ENCODE peak calls at places on chromosomes 5 and 9, in ten cellular contexts. One of them, this sample, is unnamed.

GRCh38 chr9:132586830-132587483 is 4.6 kb downstream of the BARHL1 start:
- DNase-seq in NT2/D1: no peak
- DNase-seq in fibroblast of lung: no peak
- DNase-seq in GM12878: no peak
- DNase-seq in GM23248: no peak
- DNase-seq in adipocyte: no peak
- DNase-seq in H9: no peak
- DNase-seq in Karpas-422: no peak
- DNase-seq in SK-N-SH: peak; percentile 66
- DNase-seq in kidney: no peak
- DNase-seq in this sample: no peak

GRCh38 chr9:83199240-83199639 is 136.3 kb upstream of the RASEF start:
- DNase-seq in NT2/D1: no peak
- DNase-seq in fibroblast of lung: peak; percentile 19
- DNase-seq in GM12878: no peak
- DNase-seq in GM23248: peak; percentile 66
- DNase-seq in adipocyte: peak; percentile 79
- DNase-seq in H9: peak; percentile 35
- DNase-seq in Karpas-422: peak; percentile 75
- DNase-seq in SK-N-SH: peak; percentile 63
- DNase-seq in kidney: no peak
- DNase-seq in this sample: peak; percentile 46

GRCh38 chr5:142053434-142054253 is 40.8 kb upstream of the GNPDA1 start:
- DNase-seq in NT2/D1: peak; percentile 22
- DNase-seq in fibroblast of lung: peak; percentile 42
- DNase-seq in GM12878: no peak
- DNase-seq in GM23248: peak; percentile 72
- DNase-seq in adipocyte: peak; percentile 69
- DNase-seq in H9: no peak
- DNase-seq in Karpas-422: peak; percentile 40
- DNase-seq in SK-N-SH: no peak
- DNase-seq in kidney: no peak
- DNase-seq in this sample: peak; percentile 90

GRCh38 chr5:38653389-38653788 is 96.9 kb upstream of the LIFR start:
- DNase-seq in NT2/D1: no peak
- DNase-seq in fibroblast of lung: no peak
- DNase-seq in GM12878: no peak
- DNase-seq in GM23248: no peak
- DNase-seq in adipocyte: no peak
- DNase-seq in H9: no peak
- DNase-seq in Karpas-422: no peak
- DNase-seq in SK-N-SH: no peak
- DNase-seq in kidney: no peak
- DNase-seq in this sample: no peak

GRCh38 chr5:147397616-147398015 is 112.3 kb downstream of the DPYSL3 start:
- DNase-seq in NT2/D1: no peak
- DNase-seq in fibroblast of lung: no peak
- DNase-seq in GM12878: no peak
- DNase-seq in GM23248: no peak
- DNase-seq in adipocyte: no peak
- DNase-seq in H9: peak; percentile 60
- DNase-seq in Karpas-422: peak; percentile 73
- DNase-seq in SK-N-SH: no peak
- DNase-seq in kidney: no peak
- DNase-seq in this sample: peak; percentile 74

GRCh38 chr5:92800360-92800759 is 780.7 kb downstream of the NR2F1-AS1 start:
- DNase-seq in NT2/D1: no peak
- DNase-seq in fibroblast of lung: peak; percentile 94
- DNase-seq in GM12878: no peak
- DNase-seq in GM23248: no peak
- DNase-seq in adipocyte: peak; percentile 76
- DNase-seq in H9: no peak
- DNase-seq in Karpas-422: no peak
- DNase-seq in SK-N-SH: peak; percentile 1
- DNase-seq in kidney: no peak
- DNase-seq in this sample: no peak

GRCh38 chr9:7360513-7360912 is 439.1 kb downstream of the DMAC1 start:
- DNase-seq in NT2/D1: peak; percentile 6
- DNase-seq in fibroblast of lung: no peak
- DNase-seq in GM12878: no peak
- DNase-seq in GM23248: no peak
- DNase-seq in adipocyte: no peak
- DNase-seq in H9: peak; percentile 68
- DNase-seq in Karpas-422: peak; percentile 46
- DNase-seq in SK-N-SH: no peak
- DNase-seq in kidney: no peak
- DNase-seq in this sample: peak; percentile 63

GRCh38 chr9:16207161-16207560 is 654.3 kb downstream of the CCDC171 start:
- DNase-seq in NT2/D1: no peak
- DNase-seq in fibroblast of lung: peak; percentile 71
- DNase-seq in GM12878: no peak
- DNase-seq in GM23248: peak; percentile 49
- DNase-seq in adipocyte: peak; percentile 51
- DNase-seq in H9: no peak
- DNase-seq in Karpas-422: no peak
- DNase-seq in SK-N-SH: no peak
- DNase-seq in kidney: no peak
- DNase-seq in this sample: no peak

GRCh38 chr9:97900103-97900737 is 22.1 kb downstream of the TRMO start:
- DNase-seq in NT2/D1: no peak
- DNase-seq in fibroblast of lung: peak; percentile 51
- DNase-seq in GM12878: no peak
- DNase-seq in GM23248: peak; percentile 95
- DNase-seq in adipocyte: peak; percentile 12
- DNase-seq in H9: no peak
- DNase-seq in Karpas-422: no peak
- DNase-seq in SK-N-SH: no peak
- DNase-seq in kidney: no peak
- DNase-seq in this sample: no peak

GRCh38 chr5:15266841-15267240 is 233.1 kb upstream of the FBXL7 start:
- DNase-seq in NT2/D1: no peak
- DNase-seq in fibroblast of lung: no peak
- DNase-seq in GM12878: no peak
- DNase-seq in GM23248: no peak
- DNase-seq in adipocyte: no peak
- DNase-seq in H9: no peak
- DNase-seq in Karpas-422: no peak
- DNase-seq in SK-N-SH: no peak
- DNase-seq in kidney: no peak
- DNase-seq in this sample: no peak

GRCh38 chr5:172506921-172507320 is 52.6 kb upstream of the SH3PXD2B start:
- DNase-seq in NT2/D1: no peak
- DNase-seq in fibroblast of lung: no peak
- DNase-seq in GM12878: no peak
- DNase-seq in GM23248: no peak
- DNase-seq in adipocyte: no peak
- DNase-seq in H9: peak; percentile 8
- DNase-seq in Karpas-422: no peak
- DNase-seq in SK-N-SH: no peak
- DNase-seq in kidney: no peak
- DNase-seq in this sample: no peak

DNA sequence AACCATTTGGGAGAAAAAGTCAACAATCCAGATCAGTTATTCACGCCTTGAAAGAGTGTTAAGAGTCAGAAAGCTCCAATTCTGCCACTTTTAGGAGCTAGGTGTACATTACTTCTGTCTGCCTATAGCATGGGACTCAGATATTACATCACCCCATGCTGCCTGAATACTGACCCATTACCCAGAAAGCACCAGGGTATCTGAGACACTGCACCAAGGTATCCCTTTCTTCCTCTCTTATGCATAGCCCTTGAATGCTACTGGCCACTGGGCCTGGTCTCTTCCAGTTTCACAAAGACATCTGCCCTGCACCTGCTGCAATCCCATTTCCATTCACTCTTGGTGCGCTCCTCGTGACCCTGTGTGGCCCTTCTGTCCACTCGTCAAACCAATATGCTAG is 2.6 kb downstream of the STRBP start:
- DNase-seq in NT2/D1: no peak
- DNase-seq in fibroblast of lung: no peak
- DNase-seq in GM12878: no peak
- DNase-seq in GM23248: no peak
- DNase-seq in adipocyte: no peak
- DNase-seq in H9: no peak
- DNase-seq in Karpas-422: peak; percentile 55
- DNase-seq in SK-N-SH: no peak
- DNase-seq in kidney: no peak
- DNase-seq in this sample: peak; percentile 13
- H3K9ac ChIP-seq in NT2/D1: no peak overlapping the region
- H3K9ac ChIP-seq in fibroblast of lung: no peak overlapping the region
- H3K9ac ChIP-seq in GM12878: no peak overlapping the region
- H3K9ac ChIP-seq in GM23248: no peak overlapping the region
- H3K9ac ChIP-seq in adipocyte: no peak overlapping the region
- H3K9ac ChIP-seq in H9: no peak overlapping the region
- H3K9ac ChIP-seq in Karpas-422: peak overlapping the region; percentile 94
- H3K9ac ChIP-seq in SK-N-SH: no peak overlapping the region
- H3K9ac ChIP-seq in kidney: no peak overlapping the region
- H3K9ac ChIP-seq in this sample: no peak overlapping the region

DNA sequence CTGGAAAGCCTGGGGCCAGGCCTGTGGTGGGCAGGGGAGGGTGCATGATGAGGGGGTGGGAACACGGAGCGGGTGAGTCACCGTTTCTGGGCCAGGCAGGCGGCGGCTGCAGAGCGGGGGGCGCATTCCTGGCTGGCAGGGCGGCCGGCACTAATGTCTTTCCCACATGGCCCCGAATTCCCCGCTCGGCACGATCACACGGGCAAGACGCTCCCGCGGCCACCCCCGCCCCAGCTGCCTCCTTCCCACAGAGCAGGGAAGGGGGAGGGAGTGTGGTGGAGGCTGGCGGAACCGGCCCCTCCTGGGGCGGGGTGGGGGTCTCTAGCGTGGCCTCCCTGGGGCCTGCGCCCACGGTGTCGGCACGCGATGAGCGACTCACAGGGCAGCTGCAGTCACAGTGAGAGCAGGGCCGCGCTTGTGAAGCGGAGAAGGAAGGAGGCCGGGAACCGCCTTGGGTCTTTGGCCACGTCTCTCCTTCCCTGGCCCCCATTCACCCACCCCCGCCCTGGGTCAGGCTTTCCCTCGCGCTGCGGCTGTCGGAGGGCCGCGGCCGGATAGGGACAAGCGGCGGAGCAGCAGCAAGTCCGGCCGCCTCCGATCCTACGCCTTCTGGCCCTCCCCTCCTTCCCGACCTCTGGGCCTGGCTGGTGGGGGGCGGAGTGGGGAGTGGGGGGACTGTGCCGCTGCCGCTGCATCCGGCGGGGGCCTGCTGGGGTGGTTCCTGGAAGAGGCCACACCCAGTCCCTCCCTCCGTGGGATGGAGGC is 48.9 kb downstream of the CXXC5 start:
- DNase-seq in NT2/D1: no peak
- DNase-seq in fibroblast of lung: peak; percentile 78
- DNase-seq in GM12878: no peak
- DNase-seq in GM23248: peak; percentile 93
- DNase-seq in adipocyte: peak; percentile 95
- DNase-seq in H9: peak; percentile 85
- DNase-seq in Karpas-422: no peak
- DNase-seq in SK-N-SH: peak; percentile 82
- DNase-seq in kidney: peak; percentile 98
- DNase-seq in this sample: peak; percentile 96
- H3K9ac ChIP-seq in NT2/D1: peak overlapping the region; percentile 83
- H3K9ac ChIP-seq in fibroblast of lung: peak overlapping the region; percentile 80
- H3K9ac ChIP-seq in GM12878: no peak overlapping the region
- H3K9ac ChIP-seq in GM23248: peak overlapping the region; percentile 85
- H3K9ac ChIP-seq in adipocyte: peak overlapping the region; percentile 81
- H3K9ac ChIP-seq in H9: no peak overlapping the region
- H3K9ac ChIP-seq in Karpas-422: no peak overlapping the region
- H3K9ac ChIP-seq in SK-N-SH: peak overlapping the region; percentile 85
- H3K9ac ChIP-seq in kidney: peak overlapping the region; percentile 55
- H3K9ac ChIP-seq in this sample: peak overlapping the region; percentile 73

GRCh38 chr5:129904667-129905466 is 602 bp downstream of the CHSY3 start:
- DNase-seq in NT2/D1: no peak
- DNase-seq in fibroblast of lung: no peak
- DNase-seq in GM12878: no peak
- DNase-seq in GM23248: peak; percentile 59
- DNase-seq in adipocyte: peak; percentile 69
- DNase-seq in H9: peak; percentile 34
- DNase-seq in Karpas-422: no peak
- DNase-seq in SK-N-SH: peak; percentile 62
- DNase-seq in kidney: peak; percentile 80
- DNase-seq in this sample: no peak
- H3K9ac ChIP-seq in NT2/D1: peak overlapping the region; percentile 74
- H3K9ac ChIP-seq in fibroblast of lung: peak overlapping the region; percentile 20
- H3K9ac ChIP-seq in GM12878: no peak overlapping the region
- H3K9ac ChIP-seq in GM23248: peak overlapping the region; percentile 51
- H3K9ac ChIP-seq in adipocyte: peak overlapping the region; percentile 85
- H3K9ac ChIP-seq in H9: peak overlapping the region; percentile 12
- H3K9ac ChIP-seq in Karpas-422: no peak overlapping the region
- H3K9ac ChIP-seq in SK-N-SH: no peak overlapping the region
- H3K9ac ChIP-seq in kidney: peak overlapping the region; percentile 43
- H3K9ac ChIP-seq in this sample: peak overlapping the region; percentile 74

GRCh38 chr9:113375057-113376023 is 1.4 kb downstream of the HDHD3 start:
- DNase-seq in NT2/D1: no peak
- DNase-seq in fibroblast of lung: no peak
- DNase-seq in GM12878: no peak
- DNase-seq in GM23248: peak; percentile 28
- DNase-seq in adipocyte: no peak
- DNase-seq in H9: no peak
- DNase-seq in Karpas-422: no peak
- DNase-seq in SK-N-SH: no peak
- DNase-seq in kidney: no peak
- DNase-seq in this sample: no peak
- H3K9ac ChIP-seq in NT2/D1: peak overlapping the region; percentile 68
- H3K9ac ChIP-seq in fibroblast of lung: no peak overlapping the region
- H3K9ac ChIP-seq in GM12878: peak overlapping the region; percentile 52
- H3K9ac ChIP-seq in GM23248: no peak overlapping the region
- H3K9ac ChIP-seq in adipocyte: no peak overlapping the region
- H3K9ac ChIP-seq in H9: no peak overlapping the region
- H3K9ac ChIP-seq in Karpas-422: no peak overlapping the region
- H3K9ac ChIP-seq in SK-N-SH: no peak overlapping the region
- H3K9ac ChIP-seq in kidney: peak overlapping the region; percentile 5
- H3K9ac ChIP-seq in this sample: no peak overlapping the region

DNA sequence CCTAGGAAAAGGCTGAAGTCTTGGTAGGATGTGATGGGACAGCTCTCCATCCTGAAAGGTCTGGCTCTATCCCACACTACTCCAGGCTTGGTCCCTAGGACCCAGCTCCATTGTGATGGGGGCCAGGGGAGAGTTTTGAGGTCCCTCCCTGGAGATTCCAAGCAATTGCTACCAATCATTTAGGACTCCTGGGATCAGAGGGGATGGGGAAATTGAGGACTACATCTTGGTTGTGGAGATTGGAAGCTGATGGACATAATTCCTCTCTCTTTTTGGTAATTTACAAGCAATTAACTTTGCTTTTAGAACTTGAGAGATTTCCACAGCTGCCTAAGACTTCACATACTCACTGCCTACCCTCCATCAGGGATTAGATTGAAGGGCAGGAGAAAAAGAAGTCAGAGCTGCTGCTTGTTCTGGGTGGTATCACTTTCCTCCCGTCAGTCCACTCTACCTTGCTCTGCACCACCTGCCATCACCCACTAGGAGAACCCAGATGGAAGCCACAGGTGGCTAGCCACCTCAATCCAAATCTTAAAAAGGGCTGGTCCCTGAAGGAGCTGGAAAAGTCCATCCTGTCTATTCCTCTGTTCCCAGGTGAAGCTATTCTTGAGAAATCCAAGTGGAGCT is 10.6 kb downstream of the IRF1 start:
- DNase-seq in NT2/D1: no peak
- DNase-seq in fibroblast of lung: no peak
- DNase-seq in GM12878: no peak
- DNase-seq in GM23248: no peak
- DNase-seq in adipocyte: no peak
- DNase-seq in H9: no peak
- DNase-seq in Karpas-422: no peak
- DNase-seq in SK-N-SH: no peak
- DNase-seq in kidney: peak; percentile 10
- DNase-seq in this sample: no peak
- H3K9ac ChIP-seq in NT2/D1: no peak overlapping the region
- H3K9ac ChIP-seq in fibroblast of lung: no peak overlapping the region
- H3K9ac ChIP-seq in GM12878: no peak overlapping the region
- H3K9ac ChIP-seq in GM23248: no peak overlapping the region
- H3K9ac ChIP-seq in adipocyte: no peak overlapping the region
- H3K9ac ChIP-seq in H9: no peak overlapping the region
- H3K9ac ChIP-seq in Karpas-422: no peak overlapping the region
- H3K9ac ChIP-seq in SK-N-SH: no peak overlapping the region
- H3K9ac ChIP-seq in kidney: no peak overlapping the region
- H3K9ac ChIP-seq in this sample: no peak overlapping the region